ENCODE peak calls at places on chromosomes 11 and 22, in seven cellular contexts. X, Y, F, D, Z, I and T are unnamed samples.

GRCh38 chr22:24083361-24083760 is 72.3 kb downstream of the CABIN1 start:
- DNase-seq in Y (no peak), D (no peak), F (no peak), I (no peak), X (no peak), Z (no peak), T (no peak)

GRCh38 chr22:32617271-32617670 is 142.7 kb downstream of the FBXO7 start:
- DNase-seq in Y (no peak), I (no peak), F (no peak), Z (peak), X (no peak), D (no peak), T (no peak)

GRCh38 chr11:69439127-69439526 is 42.3 kb upstream of the LINC01488 start:
- DNase-seq in X (no peak), F (no peak), I (no peak), Z (no peak), D (no peak), Y (no peak), T (no peak)

GRCh38 chr11:74403607-74404006 is 5.4 kb upstream of the PGM2L1 start:
- DNase-seq in X (no peak), Y (no peak), I (no peak), D (no peak), Z (no peak), F (no peak), T (no peak)

GRCh38 chr11:128848815-128849455 is 18.2 kb downstream of the KCNJ1 start:
- DNase-seq in I (no peak), D (peak), Z (no peak), X (peak), F (peak), Y (peak), T (peak)

GRCh38 chr11:7098235-7098832 is 9.5 kb downstream of the RBMXL2 start:
- DNase-seq in I (peak), D (no peak), Z (peak), X (no peak), F (no peak), Y (no peak), T (no peak)

GRCh38 chr11:99979052-99979451 is 708.0 kb upstream of the ARHGAP42 start:
- DNase-seq in F (no peak), Z (no peak), Y (no peak), D (no peak), X (no peak), I (no peak), T (no peak)

GRCh38 chr22:26632422-26633155 is 10.8 kb downstream of the CRYBA4 start:
- DNase-seq in I (no peak), X (no peak), Y (no peak), Z (no peak), D (no peak), F (no peak), T (no peak)

GRCh38 chr11:45692808-45693453 is 27.5 kb upstream of the CHST1 start:
- DNase-seq in Z (no peak), D (no peak), X (no peak), Y (no peak), I (no peak), F (no peak), T (no peak)

GRCh38 chr11:121254756-121255155 is 37.8 kb upstream of the SC5D start:
- DNase-seq in F (no peak), X (no peak), Z (no peak), I (no peak), D (no peak), Y (no peak), T (no peak)

GRCh38 chr11:14669958-14670357 is 26.4 kb downstream of the PDE3B start:
- DNase-seq in I (no peak), X (no peak), D (no peak), Z (no peak), Y (no peak), F (no peak), T (no peak)

GRCh38 chr11:94305146-94305545 is 766 bp downstream of the IZUMO1R start:
- DNase-seq in X (no peak), Y (no peak), I (no peak), D (no peak), F (no peak), Z (no peak), T (no peak)

GRCh38 chr22:21015051-21016006 is at the start of gene P2RX6:
- DNase-seq in Z (peak), F (no peak), I (no peak), D (no peak), X (no peak), Y (no peak), T (no peak)

GRCh38 chr11:29227816-29228215 is 789.0 kb downstream of the KCNA4 start:
- DNase-seq in Y (no peak), I (peak), F (no peak), Z (no peak), D (no peak), X (no peak), T (no peak)

GRCh38 chr22:38872831-38873248 is 824 bp upstream of the CBX6 start:
- DNase-seq in X (no peak), Z (no peak), F (peak), I (peak), D (no peak), Y (peak), T (no peak)

GRCh38 chr22:32106930-32107329 is 52.2 kb downstream of the C22orf42 start:
- DNase-seq in Z (no peak), X (no peak), D (no peak), Y (no peak), F (no peak), I (no peak), T (no peak)

GRCh38 chr11:128726464-128727139 is 32.7 kb downstream of the FLI1 start:
- DNase-seq in Y (no peak), I (peak), X (no peak), D (no peak), Z (no peak), F (no peak), T (no peak)

GRCh38 chr22:17871726-17872458 is 97.6 kb upstream of the BID start:
- DNase-seq in I (peak), Y (no peak), X (no peak), F (no peak), Z (no peak), D (no peak), T (no peak)

GRCh38 chr22:21942407-21942895 is 10.2 kb downstream of the PPM1F start:
- DNase-seq in X (no peak), Y (peak), Z (peak), F (peak), D (no peak), I (peak), T (no peak)

GRCh38 chr11:124198852-124199389 is 15.8 kb downstream of the OR10D3 start:
- DNase-seq in Z (no peak), F (no peak), I (no peak), D (no peak), X (no peak), Y (no peak), T (no peak)

GRCh38 chr11:38867338-38867737 is 2269.3 kb upstream of the RAG2 start:
- DNase-seq in Z (no peak), X (no peak), I (no peak), D (no peak), Y (no peak), F (no peak), T (no peak)

GRCh38 chr11:47938791-47939560 is 41.4 kb upstream of the PTPRJ start:
- DNase-seq in X (no peak), Y (no peak), Z (no peak), D (no peak), F (no peak), I (no peak), T (no peak)

GRCh38 chr11:59273008-59273841 is 60.5 kb upstream of the MPEG1 start:
- DNase-seq in I (no peak), D (no peak), F (no peak), X (no peak), Y (peak), Z (no peak), T (no peak)

GRCh38 chr11:71286701-71287643 is 34.6 kb upstream of the SHANK2 start:
- DNase-seq in I (peak), X (no peak), Z (peak), Y (peak), F (peak), D (no peak), T (no peak)

GRCh38 chr22:43955040-43955882 is at the start of gene SAMM50:
- DNase-seq in F (peak), D (peak), I (peak), Y (peak), Z (peak), X (peak), T (peak)

GRCh38 chr11:95512177-95512576 is 277.4 kb downstream of the FAM76B start:
- DNase-seq in I (no peak), X (no peak), F (peak), Y (peak), Z (peak), D (no peak), T (no peak)

GRCh38 chr22:27196483-27196882 is 539.1 kb downstream of the MIAT start:
- DNase-seq in I (no peak), F (peak), Z (no peak), Y (no peak), X (no peak), D (no peak), T (no peak)

GRCh38 chr11:111960916-111961315 is 23.8 kb downstream of the DIXDC1 start:
- DNase-seq in Z (peak), D (no peak), X (no peak), F (no peak), Y (peak), I (no peak), T (no peak)

GRCh38 chr11:81444306-81444705 is 1289.4 kb downstream of the FAM181B start:
- DNase-seq in X (no peak), I (peak), Z (no peak), Y (no peak), D (no peak), F (no peak), T (no peak)

GRCh38 chr22:39514373-39514973 is 5.9 kb upstream of the ATF4 start:
- DNase-seq in Y (peak), F (peak), D (no peak), Z (no peak), X (no peak), I (no peak), T (no peak)

GRCh38 chr11:10038916-10039315 is 255.1 kb downstream of the SBF2 start:
- DNase-seq in Y (no peak), F (no peak), Z (peak), D (no peak), I (no peak), X (no peak), T (no peak)

GRCh38 chr11:62394825-62395538 is 23.9 kb upstream of the SCGB1A1 start:
- DNase-seq in F (peak), X (no peak), Y (peak), Z (peak), D (no peak), I (peak), T (peak)

GRCh38 chr22:46830001-46830715 is 67.7 kb downstream of the TBC1D22A start:
- DNase-seq in Y (no peak), F (peak), Z (peak), X (no peak), I (peak), D (no peak), T (no peak)